ENCODE peak calls at places on chromosomes 7 and 10, in six cellular contexts. K, J, Q, L, M and X are unnamed samples.
A peak's percentile ranks its signal among the peaks of the same experiment; 100 is the strongest.

GRCh38 chr10:113252650-113253560 is 299.9 kb upstream of the HABP2 start:
- DNase-seq in K (no peak), J (no peak), Q (peak; percentile 31), L (no peak), M (no peak), X (peak; percentile 31)

GRCh38 chr7:18049262-18049661 is 21.6 kb upstream of the PRPS1L1 start:
- DNase-seq in K (no peak), J (no peak), Q (no peak), L (no peak), M (no peak), X (no peak)

GRCh38 chr10:85642421-85643170 is 724.0 kb downstream of the GRID1 start:
- DNase-seq in K (peak; percentile 2), J (no peak), Q (peak; percentile 46), L (peak; percentile 30), M (no peak), X (no peak)

GRCh38 chr7:5701085-5701914 is 80.2 kb downstream of the RNF216 start:
- DNase-seq in K (no peak), J (no peak), Q (peak; percentile 30), L (no peak), M (no peak), X (no peak)

GRCh38 chr7:99740573-99741437 is 5.8 kb upstream of the CYP3A7 start:
- DNase-seq in K (peak; percentile 54), J (no peak), Q (peak; percentile 63), L (peak; percentile 14), M (no peak), X (no peak)

GRCh38 chr10:114550756-114551290 is 107.3 kb downstream of the ABLIM1 start:
- DNase-seq in K (peak; percentile 4), J (no peak), Q (peak; percentile 56), L (peak; percentile 56), M (no peak), X (no peak)

GRCh38 chr7:116924741-116925140 is 28.6 kb upstream of the ST7 start:
- DNase-seq in K (no peak), J (no peak), Q (peak; percentile 51), L (no peak), M (peak; percentile 3), X (no peak)

GRCh38 chr7:100829150-100829716 is 1.9 kb upstream of the EPHB4 start:
- DNase-seq in K (no peak), J (no peak), Q (no peak), L (no peak), M (no peak), X (no peak)

GRCh38 chr10:55370021-55370420 is 569.0 kb upstream of the PCDH15 start:
- DNase-seq in K (peak; percentile 14), J (no peak), Q (peak; percentile 30), L (peak; percentile 39), M (no peak), X (peak; percentile 69)

GRCh38 chr7:92058040-92058439 is 76.2 kb downstream of the CYP51A1 start:
- DNase-seq in K (no peak), J (no peak), Q (no peak), L (no peak), M (no peak), X (no peak)

GRCh38 chr7:44985900-44986217 is 7.0 kb upstream of the MYO1G start:
- DNase-seq in K (no peak), J (no peak), Q (no peak), L (no peak), M (no peak), X (no peak)
- H3K4me3 ChIP-seq in K (peak overlapping the region; percentile 79), J (peak overlapping the region; percentile 54), Q (peak overlapping the region; percentile 78), L (peak overlapping the region; percentile 73), M (peak overlapping the region; percentile 90), X (peak overlapping the region; percentile 98)

GRCh38 chr10:60238408-60239100 is 151.1 kb downstream of the ANK3 start:
- DNase-seq in K (peak; percentile 27), J (no peak), Q (peak; percentile 58), L (peak; percentile 64), M (peak; percentile 30), X (peak; percentile 19)
- TF ChIP-seq CTCF in K (peak; percentile 52), J (no peak), Q (peak; percentile 54), L (peak; percentile 37), M (peak; percentile 63), X (peak; percentile 35)

GRCh38 chr7:29099896-29100847 is 46.2 kb downstream of the CPVL start:
- DNase-seq in K (no peak), J (no peak), Q (no peak), L (no peak), M (no peak), X (no peak)
- H3K4me3 ChIP-seq in K (no peak overlapping the region), J (no peak overlapping the region), Q (no peak overlapping the region), L (no peak overlapping the region), M (no peak overlapping the region), X (no peak overlapping the region)

DNA sequence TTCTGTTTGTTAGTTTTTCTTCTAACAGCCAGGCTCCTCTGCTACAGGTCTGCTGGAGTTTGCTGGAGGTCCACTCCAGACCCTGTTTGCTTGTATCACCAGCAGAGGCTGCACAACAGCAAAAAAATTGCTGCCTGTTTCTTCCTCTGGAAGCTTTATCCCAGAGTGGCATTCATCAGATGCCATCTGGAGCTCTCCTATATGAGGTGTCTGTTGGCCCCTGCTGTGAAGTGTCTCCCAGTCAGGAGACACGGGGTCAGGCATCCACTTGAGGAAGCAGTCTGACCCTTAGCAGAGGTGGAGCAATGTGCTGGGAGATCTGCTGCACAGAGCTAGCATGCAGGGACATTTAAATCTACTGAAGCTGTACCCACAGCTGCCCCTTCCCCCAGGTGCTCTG is 26.7 kb upstream of the CROT start:
- DNase-seq in K (no peak), J (no peak), Q (no peak), L (no peak), M (no peak), X (no peak)
- TF ChIP-seq CTCF in K (no peak), J (no peak), Q (no peak), L (no peak), M (peak; percentile 23), X (no peak)

DNA sequence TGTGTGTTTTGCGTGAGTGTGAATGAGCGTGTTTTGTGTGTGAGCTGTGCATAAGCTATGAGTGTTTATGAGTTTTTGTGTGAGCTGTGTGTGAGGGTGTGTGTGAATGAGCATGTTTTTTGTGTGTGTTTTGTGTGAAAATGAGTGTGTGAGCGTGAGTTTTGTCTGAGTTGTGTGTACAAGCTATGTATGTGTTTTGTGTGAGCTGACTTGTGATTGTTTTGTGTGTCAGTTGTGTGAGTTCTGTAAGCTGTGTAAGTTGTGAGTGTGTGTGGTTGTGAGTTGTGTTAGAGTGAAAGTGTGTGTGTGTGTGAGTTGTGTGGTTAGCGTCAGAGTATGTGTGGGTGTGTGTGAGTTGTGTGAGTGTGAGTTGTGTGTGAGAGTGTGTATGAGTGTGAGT is 343.2 kb downstream of the PTPRN2 start:
- DNase-seq in K (no peak), J (no peak), Q (no peak), L (no peak), M (no peak), X (no peak)
- H3K4me3 ChIP-seq in K (no peak overlapping the region), J (no peak overlapping the region), Q (no peak overlapping the region), L (no peak overlapping the region), M (no peak overlapping the region), X (no peak overlapping the region)

GRCh38 chr10:3946234-3947229 is 161.5 kb upstream of the KLF6 start:
- DNase-seq in K (no peak), J (no peak), Q (no peak), L (no peak), M (no peak), X (no peak)

GRCh38 chr10:3949741-3950140 is 164.7 kb upstream of the KLF6 start:
- DNase-seq in K (no peak), J (no peak), Q (no peak), L (no peak), M (no peak), X (no peak)

GRCh38 chr10:3950676-3951275 is 165.8 kb upstream of the KLF6 start:
- DNase-seq in K (no peak), J (no peak), Q (no peak), L (no peak), M (no peak), X (no peak)

GRCh38 chr10:3951993-3952392 is 167.0 kb upstream of the KLF6 start:
- DNase-seq in K (no peak), J (no peak), Q (no peak), L (no peak), M (no peak), X (no peak)

GRCh38 chr10:3948843-3949242 is 163.8 kb upstream of the KLF6 start:
- DNase-seq in K (no peak), J (no peak), Q (peak; percentile 21), L (peak; percentile 82), M (no peak), X (no peak)
- TF ChIP-seq CTCF in K (no peak), J (no peak), Q (no peak), L (no peak), M (no peak), X (no peak)

DNA sequence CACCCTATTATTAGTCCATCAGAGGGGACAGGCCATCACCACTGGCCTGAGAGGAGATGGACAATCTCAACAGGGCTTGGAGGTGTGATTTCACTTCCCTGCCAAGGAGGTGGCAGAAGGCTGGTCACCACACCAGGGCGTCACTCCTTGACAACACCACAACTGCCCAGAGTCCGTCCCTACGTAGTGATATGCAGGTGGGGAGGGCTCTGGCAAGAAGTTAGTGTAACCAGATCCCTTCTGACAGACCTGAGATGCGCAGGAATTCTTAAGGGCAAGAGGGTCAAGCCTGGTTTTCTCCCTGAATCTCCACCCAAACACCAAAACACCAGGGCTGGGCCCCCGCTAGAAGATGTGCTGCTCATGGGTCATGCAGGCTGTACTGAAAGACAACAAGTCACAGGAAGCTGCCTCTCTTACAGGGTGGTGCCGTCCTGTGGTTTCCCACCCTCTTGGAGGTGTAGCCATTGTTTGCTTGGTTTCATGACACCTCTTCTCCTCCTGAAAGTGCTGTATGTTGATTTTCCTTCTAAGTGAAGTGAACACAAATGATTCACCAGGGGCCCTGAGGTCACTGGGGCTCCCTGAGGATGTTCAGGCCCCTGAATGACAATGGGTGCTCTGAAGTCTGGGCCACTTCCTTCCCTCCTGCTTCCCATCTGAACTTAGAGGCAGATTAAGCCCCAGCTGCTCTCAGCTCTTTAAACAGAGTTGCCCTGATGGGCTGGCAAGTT is 27.1 kb downstream of the ATXN7L1 start:
- DNase-seq in K (no peak), J (no peak), Q (peak; percentile 33), L (peak; percentile 32), M (no peak), X (no peak)
- H3K4me3 ChIP-seq in K (no peak overlapping the region), J (no peak overlapping the region), Q (no peak overlapping the region), L (no peak overlapping the region), M (no peak overlapping the region), X (no peak overlapping the region)

GRCh38 chr7:46854958-46855473 is 726.9 kb downstream of the TNS3 start:
- DNase-seq in K (peak; percentile 80), J (no peak), Q (no peak), L (peak; percentile 30), M (no peak), X (no peak)
- TF ChIP-seq CTCF in K (no peak), J (no peak), Q (no peak), L (no peak), M (no peak), X (no peak)

GRCh38 chr10:14185501-14186045 is 145.2 kb downstream of the FRMD4A start:
- DNase-seq in K (no peak), J (peak; percentile 34), Q (peak; percentile 52), L (peak; percentile 69), M (peak; percentile 83), X (peak; percentile 21)
- H3K4me3 ChIP-seq in K (no peak overlapping the region), J (peak overlapping the region; percentile 24), Q (no peak overlapping the region), L (no peak overlapping the region), M (no peak overlapping the region), X (no peak overlapping the region)